ENCODE peak calls at places on chromosomes 1 and 21, in five cellular contexts. Z, W, M, O and V are unnamed samples.

GRCh38 chr1:14970115-14970798 is 183.3 kb upstream of the TMEM51 start:
- DNase-seq in Z (no peak), W (no peak), M (no peak), O (peak; percentile 63), V (no peak)

GRCh38 chr1:221663321-221663720 is 78.6 kb downstream of the DUSP10 start:
- DNase-seq in Z (no peak), W (no peak), M (no peak), O (no peak), V (no peak)

GRCh38 chr1:2004867-2005266 is 1.3 kb upstream of the CFAP74 start:
- DNase-seq in Z (no peak), W (peak; percentile 46), M (no peak), O (no peak), V (no peak)

GRCh38 chr21:43758811-43759210 is 17.3 kb downstream of the CSTB start:
- DNase-seq in Z (no peak), W (no peak), M (no peak), O (no peak), V (no peak)

GRCh38 chr1:94790670-94791069 is 29.5 kb upstream of the SLC44A3 start:
- DNase-seq in Z (no peak), W (no peak), M (no peak), O (no peak), V (no peak)

GRCh38 chr1:179550753-179551682 is 24.7 kb downstream of the NPHS2 start:
- DNase-seq in Z (no peak), W (no peak), M (peak; percentile 52), O (no peak), V (no peak)

GRCh38 chr1:248861621-248862020 is 2.7 kb upstream of the ZNF692 start:
- DNase-seq in Z (no peak), W (no peak), M (no peak), O (no peak), V (no peak)

GRCh38 chr1:7287013-7287412 is 484.1 kb upstream of the VAMP3 start:
- DNase-seq in Z (no peak), W (no peak), M (no peak), O (peak; percentile 45), V (no peak)

GRCh38 chr21:16192900-16193299 is 463.1 kb downstream of the USP25 start:
- DNase-seq in Z (no peak), W (no peak), M (no peak), O (no peak), V (no peak)

GRCh38 chr1:183353597-183353996 is 64.6 kb downstream of the NMNAT2 start:
- DNase-seq in Z (no peak), W (no peak), M (no peak), O (peak; percentile 72), V (no peak)

GRCh38 chr1:246003442-246003730 is 503.7 kb downstream of the SMYD3 start:
- DNase-seq in Z (no peak), W (no peak), M (no peak), O (no peak), V (no peak)

GRCh38 chr1:8717148-8717547 is 100.3 kb downstream of the RERE start:
- DNase-seq in Z (no peak), W (no peak), M (no peak), O (no peak), V (no peak)

GRCh38 chr1:160131803-160132565 is 16.4 kb downstream of the ATP1A2 start:
- DNase-seq in Z (no peak), W (no peak), M (no peak), O (no peak), V (no peak)

GRCh38 chr1:168410464-168410863 is 129.8 kb downstream of the TBX19 start:
- DNase-seq in Z (no peak), W (no peak), M (no peak), O (peak; percentile 17), V (no peak)

GRCh38 chr21:42337830-42338729 is 12.7 kb downstream of the TFF2 start:
- DNase-seq in Z (peak; percentile 88), W (peak; percentile 81), M (peak; percentile 11), O (peak; percentile 94), V (peak; percentile 82)

DNA sequence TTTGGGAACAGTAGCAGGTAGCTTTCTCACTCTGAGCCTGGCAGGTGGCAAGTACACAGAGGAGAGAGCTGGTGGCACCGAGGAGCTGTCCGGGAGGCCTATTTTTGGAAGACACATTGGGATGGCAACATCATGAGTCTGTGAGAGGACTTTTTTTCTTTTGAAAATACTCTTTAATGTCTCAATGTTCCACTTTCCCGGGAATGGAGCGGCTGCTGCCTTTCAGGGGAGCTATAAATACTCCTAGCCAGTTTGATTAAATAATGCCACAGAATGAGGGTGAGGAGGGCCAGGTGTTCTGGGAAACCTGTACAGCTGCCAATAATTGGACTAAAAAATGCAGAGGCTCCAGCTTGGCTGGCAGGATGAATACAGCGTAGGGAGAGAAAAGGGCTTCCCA is 93.3 kb upstream of the COG2 start:
- DNase-seq in Z (no peak), W (no peak), M (no peak), O (no peak), V (no peak)
- TF ChIP-seq CTCF in Z (no peak), W (no peak), M (no peak), O (no peak), V (no peak)

DNA sequence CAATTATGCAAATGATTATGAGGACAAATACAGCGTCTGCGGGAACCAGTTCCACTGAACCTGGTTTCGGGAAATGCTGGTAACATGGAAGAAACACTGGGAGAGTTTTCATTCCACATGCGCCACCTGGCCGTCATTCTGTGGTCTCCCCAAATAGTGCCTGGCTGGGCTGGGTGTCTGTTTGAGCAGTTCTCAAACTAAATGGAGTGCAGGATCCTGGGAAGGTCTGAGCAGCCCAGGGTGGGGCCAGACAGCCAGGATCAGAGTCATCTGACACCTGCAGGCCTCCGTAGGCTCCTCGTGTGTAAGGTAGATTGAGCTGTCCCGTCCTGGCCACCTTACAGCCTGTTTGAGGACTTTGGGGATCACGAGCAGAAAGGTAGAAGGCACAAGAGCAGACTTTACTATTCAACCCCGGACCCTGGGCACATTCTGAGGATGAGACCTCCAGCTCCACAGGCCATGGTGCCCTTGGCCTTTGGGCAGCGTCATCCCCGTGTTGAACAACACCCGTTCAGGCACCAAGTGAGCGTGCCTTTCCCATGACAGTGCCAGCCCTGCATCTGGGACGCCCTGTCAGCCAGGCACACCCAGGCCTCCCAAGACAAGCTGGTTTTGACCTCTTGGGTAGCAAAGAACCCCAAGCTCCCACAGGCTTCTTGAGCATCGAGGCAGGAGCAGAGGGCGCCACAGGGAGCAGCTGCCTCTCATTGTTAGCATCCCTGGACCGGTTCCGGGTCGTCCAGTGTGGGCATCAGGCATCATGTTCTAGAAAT is 101.9 kb downstream of the PRDM2 start:
- DNase-seq in Z (no peak), W (no peak), M (no peak), O (no peak), V (no peak)
- TF ChIP-seq CTCF in Z (no peak), W (no peak), M (no peak), O (peak; percentile 20), V (no peak)

DNA sequence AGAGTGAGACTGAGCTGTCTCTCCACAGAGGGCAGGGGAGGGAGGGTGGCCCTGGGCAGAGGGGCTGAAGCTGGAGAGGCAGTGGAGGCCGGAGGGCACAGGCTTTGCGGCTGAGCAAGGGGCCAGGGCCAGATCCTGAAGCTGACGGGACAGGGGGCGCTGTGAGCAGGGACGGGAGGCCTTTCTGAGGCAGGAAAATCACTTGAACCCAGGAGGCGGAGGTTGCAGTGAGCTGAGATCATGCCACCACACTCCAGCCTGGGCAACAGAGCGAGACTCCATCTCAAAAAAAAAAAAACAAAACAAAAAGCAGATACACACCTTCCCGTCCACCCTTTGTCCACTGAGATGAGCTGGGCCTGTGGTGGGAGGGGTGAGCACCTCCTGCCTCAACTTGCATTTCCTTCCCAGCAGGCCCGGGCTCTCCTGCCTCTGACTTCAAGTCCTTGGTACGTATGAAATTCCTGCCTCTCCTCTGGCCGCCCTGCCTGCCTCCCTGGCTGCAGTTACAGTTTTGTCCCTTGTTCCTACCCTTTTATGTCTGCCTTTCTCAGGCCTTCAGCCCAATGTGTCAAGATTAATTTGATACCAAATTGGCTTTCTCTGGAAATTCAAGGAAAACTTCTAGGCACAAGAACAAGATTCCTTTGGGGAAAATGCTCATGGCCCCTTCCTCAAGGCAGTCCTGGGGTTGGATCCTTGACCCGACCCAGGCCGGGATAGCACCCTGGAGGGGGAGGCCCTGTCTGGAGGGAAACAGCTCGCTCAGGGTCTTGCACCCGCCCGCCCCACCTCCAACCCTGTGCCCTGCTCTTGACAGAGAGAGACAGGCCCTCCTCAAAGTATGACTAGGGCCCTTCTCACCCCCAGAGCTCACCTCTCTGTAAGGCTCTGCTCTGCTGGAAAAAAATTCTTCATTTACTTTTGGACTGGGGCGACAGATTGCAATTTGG is 11.2 kb upstream of the ADAMTSL4 start:
- DNase-seq in Z (no peak), W (no peak), M (no peak), O (peak; percentile 90), V (no peak)
- TF ChIP-seq CTCF in Z (peak; percentile 47), W (no peak), M (no peak), O (peak; percentile 66), V (no peak)

GRCh38 chr1:161309868-161310267 is at the start of gene MPZ:
- DNase-seq in Z (no peak), W (no peak), M (no peak), O (no peak), V (no peak)

GRCh38 chr1:161307230-161307768 is 2.5 kb downstream of the MPZ start:
- DNase-seq in Z (no peak), W (no peak), M (peak; percentile 83), O (no peak), V (no peak)

GRCh38 chr1:161307892-161308638 is 1.7 kb downstream of the MPZ start:
- DNase-seq in Z (no peak), W (no peak), M (no peak), O (no peak), V (no peak)

GRCh38 chr1:161304927-161305871 is 4.6 kb downstream of the MPZ start:
- DNase-seq in Z (no peak), W (no peak), M (no peak), O (peak; percentile 60), V (no peak)

GRCh38 chr1:161305872-161306519 is 3.8 kb downstream of the MPZ start:
- DNase-seq in Z (peak; percentile 24), W (peak; percentile 69), M (peak; percentile 99), O (peak; percentile 99), V (peak; percentile 89)
- TF ChIP-seq CTCF in Z (no peak), W (no peak), M (no peak), O (peak; percentile 77), V (peak; percentile 13)

GRCh38 chr1:87120779-87121178 is 206.3 kb downstream of the HS2ST1 start:
- DNase-seq in Z (peak; percentile 19), W (no peak), M (no peak), O (peak; percentile 74), V (no peak)
- TF ChIP-seq CTCF in Z (peak; percentile 51), W (no peak), M (peak; percentile 18), O (peak; percentile 72), V (peak; percentile 37)

DNA sequence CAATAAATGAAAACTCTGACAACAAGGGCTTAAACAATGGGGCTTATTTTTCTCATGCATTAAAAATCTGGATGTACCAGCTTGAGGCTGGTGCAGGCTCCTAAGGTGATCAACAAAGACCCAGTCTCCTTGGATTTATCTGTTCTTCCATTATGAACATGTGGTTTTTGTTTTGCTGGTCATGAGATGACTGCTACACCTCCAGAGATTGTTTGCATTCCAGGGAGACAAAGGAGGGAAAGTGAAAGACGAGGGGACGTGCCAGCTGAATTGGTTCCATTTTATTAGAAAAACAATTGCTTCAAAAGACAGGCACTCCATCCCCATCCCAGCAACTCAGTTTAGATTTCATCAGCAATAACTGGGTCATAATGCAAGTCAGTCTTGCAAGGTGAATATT is 90.9 kb upstream of the KCNK1 start:
- DNase-seq in Z (no peak), W (no peak), M (no peak), O (no peak), V (no peak)
- TF ChIP-seq CTCF in Z (no peak), W (no peak), M (no peak), O (no peak), V (no peak)

GRCh38 chr1:201375169-201375568 is 2.3 kb downstream of the TNNT2 start:
- DNase-seq in Z (peak; percentile 64), W (no peak), M (no peak), O (peak; percentile 76), V (no peak)
- TF ChIP-seq CTCF in Z (peak; percentile 79), W (no peak), M (no peak), O (peak; percentile 67), V (no peak)

GRCh38 chr1:16621300-16621658 is 7.9 kb upstream of the NBPF1 start:
- DNase-seq in Z (no peak), W (no peak), M (no peak), O (no peak), V (no peak)
- TF ChIP-seq CTCF in Z (no peak), W (peak; percentile 63), M (no peak), O (peak; percentile 43), V (peak; percentile 60)